ENCODE peak calls at places on chromosomes 16 and 17, in nine cellular contexts. A is SJSA1; N is prostate gland; M is K562; L is transverse colon; U is OCI-LY7; X is substantia nigra; P is CD8-positive, alpha-beta memory T cell; K is upper lobe of right lung. E is an unnamed sample.

GRCh38 chr16:86854058-86854621 is 275.8 kb downstream of the FOXL1 start:
- DNase-seq in A (no peak), P (no peak), L (no peak), M (no peak), X (no peak), K (no peak), N (no peak), U (no peak), E (no peak)

GRCh38 chr16:27472091-27473020 is 70.4 kb downstream of the IL21R start:
- DNase-seq in L (no peak), A (no peak), M (no peak), U (no peak), N (no peak), P (no peak), X (no peak), K (no peak), E (no peak)

GRCh38 chr17:31072186-31072585 is 22.6 kb upstream of the NF1 start:
- DNase-seq in L (no peak), K (no peak), A (no peak), X (no peak), N (peak; percentile 75), U (no peak), P (no peak), M (no peak), E (no peak)

GRCh38 chr16:54846761-54847160 is 83.9 kb upstream of the IRX5 start:
- DNase-seq in P (no peak), A (no peak), K (no peak), M (no peak), U (no peak), N (peak; percentile 26), X (no peak), L (no peak), E (no peak)

GRCh38 chr17:6648181-6648580 is 3.2 kb downstream of the MED31 start:
- DNase-seq in K (no peak), X (no peak), N (no peak), L (no peak), A (no peak), M (no peak), P (no peak), U (peak; percentile 59), E (no peak)

GRCh38 chr16:85385463-85386331 is 227.4 kb upstream of the GSE1 start:
- DNase-seq in N (no peak), P (no peak), A (peak; percentile 37), K (peak; percentile 59), L (no peak), M (peak; percentile 59), U (no peak), X (no peak), E (no peak)

GRCh38 chr17:78421534-78422266 is 43.3 kb downstream of the PGS1 start:
- DNase-seq in U (peak; percentile 76), M (peak; percentile 86), A (peak; percentile 88), X (peak; percentile 43), N (peak; percentile 69), L (peak; percentile 84), P (peak; percentile 51), K (peak; percentile 89), E (peak; percentile 51)

GRCh38 chr16:27417047-27417671 is 15.2 kb downstream of the IL21R start:
- DNase-seq in U (no peak), L (no peak), P (no peak), N (no peak), K (peak; percentile 7), X (no peak), A (no peak), M (no peak), E (no peak)

GRCh38 chr16:59604331-59604730 is 870.2 kb upstream of the GOT2 start:
- DNase-seq in A (no peak), K (no peak), U (no peak), M (no peak), L (no peak), P (no peak), X (no peak), N (no peak), E (no peak)

GRCh38 chr16:85307552-85308364 is 195.5 kb upstream of the CIBAR2 start:
- DNase-seq in M (no peak), L (no peak), P (no peak), U (no peak), N (no peak), A (no peak), K (no peak), X (no peak), E (no peak)

DNA sequence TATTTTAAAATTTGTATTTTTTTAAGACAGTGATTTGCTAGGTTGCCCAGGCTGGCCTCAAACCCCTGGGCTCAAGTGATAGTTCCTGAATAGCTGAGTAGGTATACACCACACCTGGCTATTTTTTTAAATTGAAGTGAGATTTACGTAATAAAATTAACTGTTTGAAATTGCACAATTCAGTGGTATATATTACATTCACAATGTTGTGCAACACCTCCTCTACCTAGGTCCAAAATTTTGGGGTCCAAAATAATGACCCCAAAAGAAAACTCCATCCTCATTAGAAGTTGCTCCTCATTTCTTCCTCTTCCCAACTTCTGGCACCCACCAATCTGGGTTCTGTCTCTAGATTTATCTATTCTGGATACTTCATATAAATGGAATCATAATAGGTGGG is 3.0 kb upstream of the SMARCD2 start:
- DNase-seq in K (no peak), P (no peak), N (no peak), M (no peak), U (no peak), A (no peak), X (no peak), L (no peak), E (no peak)
- H3K27ac ChIP-seq in K (no peak overlapping the region), P (no peak overlapping the region), N (no peak overlapping the region), M (no peak overlapping the region), U (no peak overlapping the region), A (no peak overlapping the region), X (no peak overlapping the region), L (no peak overlapping the region), E (no peak overlapping the region)

DNA sequence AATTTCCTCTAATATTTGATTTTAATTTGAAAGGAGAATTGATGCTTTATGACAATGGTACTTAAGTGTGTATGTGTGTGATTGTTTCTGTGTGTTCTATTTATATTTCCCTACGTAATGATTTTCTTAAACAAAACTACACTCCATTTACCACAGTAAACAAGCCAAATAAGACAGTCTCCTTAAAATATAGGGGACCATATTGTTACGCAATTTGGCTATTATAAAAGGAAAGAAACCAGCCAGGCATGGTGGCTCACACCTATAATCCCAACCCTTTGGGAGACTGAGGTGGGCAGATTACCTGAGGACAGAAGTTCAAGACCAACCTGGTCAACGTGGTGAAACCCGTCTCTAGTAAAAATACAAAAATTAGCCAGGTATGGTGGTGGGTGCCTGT is 1134.1 kb downstream of the CDH8 start:
- DNase-seq in A (no peak), K (no peak), L (no peak), P (no peak), X (no peak), M (no peak), N (no peak), U (no peak), E (no peak)
- H3K27ac ChIP-seq in A (no peak overlapping the region), K (no peak overlapping the region), L (no peak overlapping the region), P (no peak overlapping the region), X (no peak overlapping the region), M (no peak overlapping the region), N (no peak overlapping the region), U (no peak overlapping the region), E (no peak overlapping the region)

DNA sequence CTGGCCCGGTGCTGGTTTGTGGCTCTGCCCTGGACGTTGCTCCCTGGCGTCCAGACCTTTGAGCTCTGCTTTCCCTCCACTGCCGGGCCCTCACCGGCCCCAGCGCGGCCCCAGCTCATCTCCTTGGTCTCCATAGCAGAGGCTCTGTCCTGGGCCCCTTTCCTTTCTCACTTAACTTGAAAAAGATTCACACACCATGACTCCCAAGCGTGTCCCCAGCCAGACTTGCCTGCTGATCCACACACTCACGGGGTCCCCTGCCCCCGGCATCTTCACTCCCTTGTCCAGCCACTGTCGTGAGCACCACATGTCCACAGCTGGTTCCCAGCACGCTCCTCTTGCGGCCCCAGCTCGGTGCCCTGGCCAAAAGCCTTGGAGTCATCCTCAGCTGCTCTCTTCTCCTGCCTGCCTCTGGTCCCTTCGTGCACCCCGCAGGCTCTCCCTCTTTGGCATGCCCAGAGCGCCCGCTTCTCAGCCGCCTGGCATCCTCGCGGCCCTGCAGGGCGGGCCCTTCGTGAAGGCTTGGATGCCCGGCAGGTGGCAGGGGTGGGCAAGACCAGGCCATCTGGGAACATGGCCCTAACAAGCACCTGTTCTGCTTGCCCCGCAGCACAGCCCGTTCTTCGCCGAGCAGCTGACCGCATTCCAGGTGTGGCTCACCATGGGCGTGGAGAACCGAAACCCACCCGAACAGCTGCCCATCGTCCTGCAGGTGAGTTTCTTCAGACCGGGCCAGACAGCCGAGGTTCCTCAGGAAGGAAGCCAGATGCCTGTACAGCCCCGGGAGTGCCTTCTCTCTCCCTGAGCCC is 145.6 kb upstream of the CHMP6 start:
- DNase-seq in P (no peak), A (no peak), U (peak; percentile 91), L (peak; percentile 53), N (no peak), X (no peak), K (peak; percentile 60), M (no peak), E (no peak)
- H3K27ac ChIP-seq in P (no peak overlapping the region), A (no peak overlapping the region), U (peak overlapping the region; percentile 64), L (no peak overlapping the region), N (no peak overlapping the region), X (no peak overlapping the region), K (no peak overlapping the region), M (no peak overlapping the region), E (no peak overlapping the region)

DNA sequence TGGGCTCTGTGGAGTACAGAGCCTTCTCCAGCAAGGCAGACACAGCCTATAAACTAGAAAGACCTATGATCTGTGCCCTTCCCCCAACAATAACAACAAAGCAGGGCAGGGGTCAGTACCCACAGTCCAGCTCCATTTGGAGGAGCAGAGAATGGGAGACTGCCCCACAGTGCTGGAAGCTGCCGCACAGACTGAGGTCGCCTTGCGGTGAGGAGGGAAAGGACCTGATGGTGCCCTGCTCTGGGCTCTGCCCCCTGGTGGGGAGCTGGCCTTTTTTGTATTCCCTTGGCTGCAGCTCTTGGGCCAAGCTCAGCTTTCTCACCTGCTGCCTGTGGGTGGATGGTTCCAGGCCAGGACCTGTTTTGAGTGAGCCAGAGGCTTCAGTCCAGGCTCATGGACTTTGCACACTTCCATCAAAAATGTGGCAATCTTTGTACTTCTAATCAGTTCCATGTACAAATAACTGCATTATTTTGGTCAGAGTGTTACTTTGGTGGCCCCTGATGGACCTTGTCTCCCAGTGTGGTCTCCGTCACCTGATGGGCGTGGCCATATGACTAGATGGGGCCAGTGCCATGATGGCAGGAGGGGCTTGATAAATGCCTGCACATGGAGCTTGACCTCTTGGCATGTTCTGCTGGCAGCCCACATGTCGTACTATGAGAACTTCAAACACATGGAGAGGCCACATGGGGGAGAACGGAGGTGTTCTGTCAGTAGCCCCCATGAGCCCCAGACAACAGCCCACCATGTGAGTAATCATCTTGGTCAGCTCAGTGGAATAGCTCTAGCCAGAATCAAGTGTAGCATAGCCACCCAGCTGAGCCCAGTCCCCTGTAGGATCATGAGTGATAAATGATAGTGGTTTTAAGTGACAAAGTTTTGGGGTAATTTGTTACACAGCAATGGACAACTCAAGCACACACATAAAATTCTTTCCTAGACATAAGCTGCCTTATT is 24.2 kb downstream of the B9D1 start:
- DNase-seq in M (peak; percentile 50), N (peak; percentile 75), X (peak; percentile 30), U (peak; percentile 81), A (peak; percentile 78), P (peak; percentile 48), L (peak; percentile 73), K (peak; percentile 84), E (no peak)
- H3K27ac ChIP-seq in M (no peak overlapping the region), N (no peak overlapping the region), X (peak overlapping the region; percentile 79), U (no peak overlapping the region), A (no peak overlapping the region), P (no peak overlapping the region), L (no peak overlapping the region), K (no peak overlapping the region), E (no peak overlapping the region)

E was measured in HCT116.